ENCODE peak calls at places on chromosomes 7 and 10, in four cellular contexts. W, X, O and E are unnamed samples.

GRCh38 chr7:130275826-130276291 is 9.2 kb downstream of the CPA2 start:
- DNase-seq in W (no peak), X (no peak), O (no peak), E (no peak)

GRCh38 chr7:113710310-113711106 is 208.3 kb downstream of the PPP1R3A start:
- DNase-seq in W (peak), X (peak), O (peak), E (peak)

GRCh38 chr7:134031835-134032617 is 95.1 kb upstream of the LRGUK start:
- DNase-seq in W (no peak), X (no peak), O (no peak), E (no peak)

GRCh38 chr10:514137-514671 is 175.3 kb downstream of the DIP2C start:
- DNase-seq in W (no peak), X (peak), O (no peak), E (no peak)

GRCh38 chr7:110988890-110989501 is 101.9 kb upstream of the LRRN3 start:
- DNase-seq in W (no peak), X (no peak), O (no peak), E (no peak)

GRCh38 chr7:131013716-131014115 is 279.7 kb upstream of the KLF14 start:
- DNase-seq in W (no peak), X (no peak), O (no peak), E (no peak)

GRCh38 chr10:27535312-27535711 is 31.2 kb downstream of the RAB18 start:
- DNase-seq in W (no peak), X (no peak), O (no peak), E (no peak)

GRCh38 chr10:62335326-62335725 is 38.8 kb upstream of the ZNF365 start:
- DNase-seq in W (no peak), X (no peak), O (no peak), E (no peak)

GRCh38 chr7:94436018-94436604 is 41.4 kb downstream of the COL1A2 start:
- DNase-seq in W (peak), X (peak), O (peak), E (peak)

GRCh38 chr7:12322903-12323300 is 80.8 kb downstream of the VWDE start:
- DNase-seq in W (no peak), X (no peak), O (peak), E (no peak)

GRCh38 chr10:73889014-73889413 is 14.7 kb upstream of the CAMK2G start:
- DNase-seq in W (no peak), X (no peak), O (no peak), E (no peak)

GRCh38 chr7:26694156-26694555 is 170.2 kb downstream of the SKAP2 start:
- DNase-seq in W (no peak), X (no peak), O (no peak), E (no peak)

GRCh38 chr10:96327462-96327861 is 23.2 kb downstream of the DNTT start:
- DNase-seq in W (no peak), X (no peak), O (no peak), E (no peak)

GRCh38 chr7:92699560-92699959 is 109.4 kb upstream of the FAM133B start:
- DNase-seq in W (no peak), X (no peak), O (no peak), E (no peak)

GRCh38 chr7:76292206-76292573 is 10.3 kb upstream of the HSPB1 start:
- DNase-seq in W (no peak), X (peak), O (no peak), E (no peak)

GRCh38 chr10:29880856-29881255 is 178.5 kb downstream of the JCAD start:
- DNase-seq in W (no peak), X (no peak), O (no peak), E (no peak)

GRCh38 chr10:11546581-11546980 is 64.9 kb downstream of the USP6NL start:
- DNase-seq in W (no peak), X (no peak), O (no peak), E (no peak)

GRCh38 chr7:29859491-29860180 is 53.3 kb downstream of the WIPF3 start:
- DNase-seq in W (no peak), X (no peak), O (no peak), E (no peak)

GRCh38 chr10:80186364-80187012 is 18.8 kb downstream of the ANXA11 start:
- DNase-seq in W (no peak), X (no peak), O (no peak), E (no peak)

GRCh38 chr7:156920076-156920475 is 27.1 kb upstream of the LMBR1 start:
- DNase-seq in W (no peak), X (no peak), O (no peak), E (no peak)

GRCh38 chr10:34731885-34732701 is 83.0 kb downstream of the PARD3 start:
- DNase-seq in W (no peak), X (no peak), O (no peak), E (no peak)

GRCh38 chr10:46255696-46256355 is 31.0 kb upstream of the ANTXRL start:
- DNase-seq in W (peak), X (peak), O (no peak), E (peak)

GRCh38 chr7:121398246-121398645 is 2.1 kb upstream of the FAM3C start:
- DNase-seq in W (no peak), X (peak), O (no peak), E (no peak)

GRCh38 chr7:34133356-34133982 is 228.1 kb downstream of the BMPER start:
- DNase-seq in W (no peak), X (no peak), O (no peak), E (no peak)

GRCh38 chr10:110358869-110359629 is 54.3 kb upstream of the SMNDC1 start:
- DNase-seq in W (no peak), X (no peak), O (no peak), E (no peak)

GRCh38 chr10:112783653-112784426 is 166.2 kb upstream of the TCF7L2 start:
- DNase-seq in W (no peak), X (no peak), O (no peak), E (peak)

GRCh38 chr10:126684171-126684745 is 13.8 kb upstream of the C10orf90 start:
- DNase-seq in W (no peak), X (no peak), O (no peak), E (no peak)

GRCh38 chr7:134781171-134781570 is 1.7 kb downstream of the CALD1 start:
- DNase-seq in W (no peak), X (no peak), O (no peak), E (no peak)

GRCh38 chr10:43265799-43266721 is 805 bp downstream of the RASGEF1A start:
- DNase-seq in W (peak), X (peak), O (no peak), E (peak)
- TF ChIP-seq SP1 in W (no peak), X (no peak), O (no peak), E (no peak)

DNA sequence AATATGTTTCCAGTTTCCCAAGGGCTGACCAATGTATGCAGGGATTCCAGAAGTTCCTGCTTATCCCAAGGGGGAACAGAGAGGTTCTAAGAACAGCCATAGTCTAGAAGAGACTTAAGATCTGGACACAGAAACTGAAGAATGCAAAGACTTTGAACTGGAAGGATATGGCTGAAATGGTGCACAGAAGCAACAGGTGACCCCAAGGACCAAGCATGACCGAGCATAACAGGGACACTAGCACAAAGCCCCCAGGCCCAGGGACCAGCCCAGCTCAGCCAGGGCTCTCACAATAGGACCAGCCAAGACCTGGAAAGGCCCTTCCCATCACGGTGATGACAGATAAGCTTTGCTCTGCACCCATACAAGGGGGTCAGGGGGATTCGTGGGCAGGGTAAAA is 213.0 kb upstream of the KMT2E start:
- DNase-seq in W (no peak), X (no peak), O (no peak), E (no peak)
- TF ChIP-seq TARDBP in W (no peak), X (no peak), O (no peak), E (no peak)

GRCh38 chr10:103763374-103764202 is 91.8 kb downstream of the SH3PXD2A start:
- DNase-seq in W (peak), X (no peak), O (no peak), E (no peak)
- TF ChIP-seq FOXM1 in W (no peak), X (no peak), O (no peak), E (no peak)

DNA sequence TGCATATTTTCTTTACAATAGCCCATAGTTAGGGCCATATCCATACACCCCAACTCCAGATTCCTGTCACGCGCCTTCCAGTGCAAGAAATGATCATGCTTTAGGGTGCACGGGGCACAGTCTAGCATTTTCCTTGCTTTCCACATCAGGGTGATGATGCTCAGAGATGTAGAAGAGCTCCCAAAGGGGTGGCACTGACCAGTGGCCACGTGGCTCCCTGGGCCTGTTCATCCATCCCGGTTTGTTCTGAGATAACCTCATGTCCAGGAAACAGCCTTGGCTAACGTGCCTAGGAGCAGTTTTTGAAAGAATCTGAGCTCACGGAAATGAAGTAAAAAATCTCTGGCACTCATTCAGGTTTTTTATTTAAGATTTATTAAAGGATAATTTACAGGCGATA is 139.3 kb downstream of the GALNT17 start:
- DNase-seq in W (no peak), X (no peak), O (no peak), E (no peak)
- TF ChIP-seq SP1 in W (no peak), X (no peak), O (no peak), E (no peak)

GRCh38 chr7:97971120-97971989 is 18.6 kb downstream of the OCM2 start:
- DNase-seq in W (peak), X (peak), O (peak), E (peak)
- TF ChIP-seq TARDBP in W (no peak), X (peak), O (no peak), E (no peak)

GRCh38 chr7:22256702-22257101 is 100.3 kb downstream of the RAPGEF5 start:
- DNase-seq in W (no peak), X (no peak), O (no peak), E (no peak)

GRCh38 chr7:22251906-22252495 is 105.0 kb downstream of the RAPGEF5 start:
- DNase-seq in W (no peak), X (no peak), O (no peak), E (no peak)

GRCh38 chr7:22255834-22256233 is 101.1 kb downstream of the RAPGEF5 start:
- DNase-seq in W (no peak), X (no peak), O (no peak), E (no peak)

GRCh38 chr7:22252886-22253536 is 103.9 kb downstream of the RAPGEF5 start:
- DNase-seq in W (no peak), X (no peak), O (no peak), E (no peak)

DNA sequence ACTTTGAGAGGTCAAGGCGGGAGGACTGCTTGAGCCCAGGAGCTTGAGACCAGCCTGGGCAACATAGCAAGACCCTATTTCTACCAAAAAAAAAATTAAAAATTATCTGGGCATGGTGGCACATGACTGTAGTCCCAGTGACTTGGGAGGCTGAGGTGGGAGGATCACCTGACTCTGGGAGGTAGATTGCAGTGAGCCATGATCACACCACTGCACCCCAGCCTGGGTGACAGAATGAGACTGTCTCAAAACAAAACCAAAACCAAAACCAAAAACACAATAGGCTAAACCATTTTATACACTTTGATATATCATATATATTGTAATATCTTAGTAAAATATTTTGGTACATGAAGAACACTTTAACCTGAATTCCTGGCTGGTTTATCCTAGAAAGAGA is 101.6 kb downstream of the RAPGEF5 start:
- DNase-seq in W (no peak), X (no peak), O (no peak), E (no peak)
- TF ChIP-seq FOXM1 in W (no peak), X (no peak), O (no peak), E (no peak)

DNA sequence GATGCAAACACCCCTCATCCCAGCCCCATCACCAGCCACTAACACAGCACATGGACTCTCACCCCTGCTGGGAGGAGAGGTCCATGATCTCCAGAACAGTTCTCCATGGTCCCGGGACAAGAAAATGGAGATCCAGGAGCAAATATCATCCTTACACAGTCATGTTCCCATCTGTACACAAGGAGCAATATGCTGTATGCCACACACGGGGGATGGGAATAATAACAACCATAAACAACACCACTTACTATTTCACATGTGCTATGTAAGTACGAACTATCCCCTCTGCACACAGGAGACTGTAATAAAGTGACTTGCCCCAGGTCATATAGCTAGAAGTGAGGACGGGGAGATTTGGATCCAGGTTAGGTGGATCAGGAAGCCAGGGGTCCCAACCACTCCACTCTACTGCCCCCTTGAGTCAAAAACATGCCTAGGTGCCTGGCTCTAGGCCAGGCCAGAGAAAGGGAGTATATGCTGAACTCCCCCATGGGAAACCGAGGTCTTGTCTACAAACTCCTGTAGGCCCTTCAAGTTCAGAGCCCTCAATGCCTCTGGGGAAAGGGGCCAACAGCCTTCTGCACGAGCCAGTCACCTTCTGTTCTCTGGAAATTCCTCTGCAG is 34.1 kb downstream of the LRRC20 start:
- DNase-seq in W (peak), X (no peak), O (no peak), E (peak)
- TF ChIP-seq SP1 in W (no peak), X (no peak), O (no peak), E (no peak)